ENCODE peak calls at places on chromosomes 16 and 17, in four cellular contexts. One of them, this sample, is unnamed.
A peak's percentile ranks its signal among the peaks of the same experiment; 100 is the strongest.

GRCh38 chr16:50862818-50863672 is 121.2 kb downstream of the CYLD start:
- DNase-seq in AG08396: no peak
- DNase-seq in HT-29: no peak
- DNase-seq in AG08395: no peak
- DNase-seq in this sample: no peak

GRCh38 chr16:54505479-54506247 is 219.1 kb upstream of the IRX3 start:
- DNase-seq in AG08396: no peak
- DNase-seq in HT-29: no peak
- DNase-seq in AG08395: no peak
- DNase-seq in this sample: no peak

GRCh38 chr17:15403276-15403939 is 62.0 kb upstream of the TEKT3 start:
- DNase-seq in AG08396: no peak
- DNase-seq in HT-29: no peak
- DNase-seq in AG08395: peak; percentile 37
- DNase-seq in this sample: no peak

GRCh38 chr17:73952136-73952497 is 251.4 kb upstream of the RPL38 start:
- DNase-seq in AG08396: no peak
- DNase-seq in HT-29: no peak
- DNase-seq in AG08395: no peak
- DNase-seq in this sample: no peak

GRCh38 chr17:927611-928461 is 51.7 kb downstream of the NXN start:
- DNase-seq in AG08396: peak; percentile 83
- DNase-seq in HT-29: peak; percentile 66
- DNase-seq in AG08395: peak; percentile 90
- DNase-seq in this sample: no peak

GRCh38 chr17:49514374-49514738 is 19.3 kb downstream of the NGFR start:
- DNase-seq in AG08396: peak; percentile 59
- DNase-seq in HT-29: no peak
- DNase-seq in AG08395: no peak
- DNase-seq in this sample: no peak

GRCh38 chr17:83053779-83054451 is 25.5 kb upstream of the METRNL start:
- DNase-seq in AG08396: no peak
- DNase-seq in HT-29: no peak
- DNase-seq in AG08395: no peak
- DNase-seq in this sample: no peak

GRCh38 chr16:30903002-30903401 is 6.6 kb downstream of the CTF1 start:
- DNase-seq in AG08396: no peak
- DNase-seq in HT-29: no peak
- DNase-seq in AG08395: no peak
- DNase-seq in this sample: no peak

GRCh38 chr16:88921603-88921995 is 55.1 kb upstream of the PABPN1L start:
- DNase-seq in AG08396: no peak
- DNase-seq in HT-29: no peak
- DNase-seq in AG08395: no peak
- DNase-seq in this sample: no peak

GRCh38 chr17:62627219-62627903 is at the start of gene MRC2:
- DNase-seq in AG08396: peak; percentile 86
- DNase-seq in HT-29: no peak
- DNase-seq in AG08395: peak; percentile 70
- DNase-seq in this sample: peak; percentile 19

GRCh38 chr17:44348234-44348987 is 3.3 kb downstream of the GRN start:
- DNase-seq in AG08396: peak; percentile 73
- DNase-seq in HT-29: no peak
- DNase-seq in AG08395: peak; percentile 73
- DNase-seq in this sample: no peak

GRCh38 chr16:4580245-4580644 is 24.1 kb downstream of the C16orf96 start:
- DNase-seq in AG08396: peak; percentile 55
- DNase-seq in HT-29: no peak
- DNase-seq in AG08395: no peak
- DNase-seq in this sample: no peak

GRCh38 chr17:2190014-2190413 is 113.6 kb downstream of the SMG6 start:
- DNase-seq in AG08396: no peak
- DNase-seq in HT-29: no peak
- DNase-seq in AG08395: peak; percentile 40
- DNase-seq in this sample: no peak

GRCh38 chr17:31540602-31541307 is 149.3 kb downstream of the RAB11FIP4 start:
- DNase-seq in AG08396: no peak
- DNase-seq in HT-29: no peak
- DNase-seq in AG08395: no peak
- DNase-seq in this sample: no peak

GRCh38 chr16:72946474-72947194 is 101.3 kb downstream of the ZFHX3 start:
- DNase-seq in AG08396: no peak
- DNase-seq in HT-29: no peak
- DNase-seq in AG08395: no peak
- DNase-seq in this sample: no peak

GRCh38 chr17:39461911-39462641 is 790 bp downstream of the CDK12 start:
- DNase-seq in AG08396: peak; percentile 80
- DNase-seq in HT-29: peak; percentile 39
- DNase-seq in AG08395: peak; percentile 81
- DNase-seq in this sample: peak; percentile 98

This sample was measured in Calu3.